ENCODE peak calls at places on chromosomes 5 and 9, in five cellular contexts. Z, U, P, F and T are unnamed samples.

GRCh38 chr9:84432746-84433145 is 92.2 kb upstream of the SLC28A3 start:
- DNase-seq in Z (no peak), U (no peak), P (no peak), F (no peak), T (no peak)

GRCh38 chr5:39256472-39256871 is 37.1 kb upstream of the FYB1 start:
- DNase-seq in Z (peak; percentile 45), U (no peak), P (peak; percentile 87), F (no peak), T (no peak)

GRCh38 chr5:157273131-157273556 is 7.2 kb downstream of the CYFIP2 start:
- DNase-seq in Z (no peak), U (no peak), P (no peak), F (no peak), T (no peak)

GRCh38 chr9:98317134-98317857 is 61.8 kb upstream of the TBC1D2 start:
- DNase-seq in Z (peak; percentile 67), U (no peak), P (no peak), F (no peak), T (no peak)

GRCh38 chr9:133972041-133972970 is 19.8 kb downstream of the VAV2 start:
- DNase-seq in Z (no peak), U (peak; percentile 35), P (no peak), F (no peak), T (no peak)

GRCh38 chr5:116779846-116780245 is 205.2 kb upstream of the SEMA6A start:
- DNase-seq in Z (no peak), U (no peak), P (no peak), F (no peak), T (no peak)

GRCh38 chr5:14374100-14374499 is 207.5 kb upstream of the OTULINL start:
- DNase-seq in Z (no peak), U (no peak), P (no peak), F (no peak), T (no peak)

GRCh38 chr5:31408814-31409213 is 123.1 kb downstream of the DROSHA start:
- DNase-seq in Z (peak; percentile 77), U (no peak), P (peak; percentile 58), F (no peak), T (no peak)

GRCh38 chr9:109779711-109780452 is at the start of gene PALM2AKAP2:
- DNase-seq in Z (peak; percentile 73), U (peak; percentile 86), P (peak; percentile 60), F (no peak), T (no peak)

GRCh38 chr9:133429641-133430161 is 7.5 kb downstream of the ADAMTS13 start:
- DNase-seq in Z (no peak), U (no peak), P (peak; percentile 19), F (peak; percentile 33), T (no peak)

GRCh38 chr9:581673-582497 is 259.6 kb upstream of the DMRT1 start:
- DNase-seq in Z (no peak), U (no peak), P (no peak), F (no peak), T (no peak)

GRCh38 chr5:50759526-50760280 is 93.3 kb downstream of the PARP8 start:
- DNase-seq in Z (no peak), U (no peak), P (no peak), F (no peak), T (no peak)

GRCh38 chr9:81686614-81687520 is 2.5 kb downstream of the TLE1 start:
- DNase-seq in Z (peak; percentile 73), U (peak; percentile 88), P (peak; percentile 91), F (peak; percentile 35), T (peak; percentile 52)

GRCh38 chr5:96080557-96080956 is 118.9 kb upstream of the ELL2 start:
- DNase-seq in Z (peak; percentile 82), U (no peak), P (peak; percentile 41), F (no peak), T (no peak)

GRCh38 chr5:23727271-23727670 is 219.9 kb downstream of the PRDM9 start:
- DNase-seq in Z (no peak), U (no peak), P (no peak), F (no peak), T (no peak)

GRCh38 chr5:460413-460700 is 17.4 kb downstream of the EXOC3 start:
- DNase-seq in Z (no peak), U (peak; percentile 23), P (no peak), F (no peak), T (no peak)

GRCh38 chr5:147084702-147085101 is 150.1 kb upstream of the STK32A start:
- DNase-seq in Z (no peak), U (no peak), P (no peak), F (no peak), T (no peak)

GRCh38 chr5:109885205-109885604 is 195.5 kb downstream of the MAN2A1 start:
- DNase-seq in Z (no peak), U (peak; percentile 55), P (no peak), F (no peak), T (no peak)

GRCh38 chr5:79802995-79803394 is 113.4 kb downstream of the CMYA5 start:
- DNase-seq in Z (no peak), U (no peak), P (no peak), F (no peak), T (no peak)

GRCh38 chr5:72510610-72511121 is 3.5 kb upstream of the ZNF366 start:
- DNase-seq in Z (peak; percentile 56), U (no peak), P (peak; percentile 66), F (no peak), T (no peak)

GRCh38 chr5:14267166-14267838 is 124.2 kb downstream of the TRIO start:
- DNase-seq in Z (no peak), U (no peak), P (no peak), F (no peak), T (no peak)

GRCh38 chr5:80960531-80961375 is 590 bp downstream of the RASGRF2 start:
- DNase-seq in Z (peak; percentile 32), U (peak; percentile 66), P (peak; percentile 18), F (peak; percentile 52), T (no peak)

GRCh38 chr5:140024928-140025327 is 18.2 kb downstream of the NRG2 start:
- DNase-seq in Z (no peak), U (no peak), P (no peak), F (no peak), T (no peak)

GRCh38 chr9:37172511-37172910 is 52.1 kb downstream of the ZCCHC7 start:
- DNase-seq in Z (no peak), U (no peak), P (no peak), F (no peak), T (no peak)

GRCh38 chr9:17219261-17219660 is 84.4 kb downstream of the CNTLN start:
- DNase-seq in Z (peak; percentile 1), U (no peak), P (peak; percentile 26), F (no peak), T (no peak)

GRCh38 chr9:112265391-112265790 is 68.0 kb downstream of the PTBP3 start:
- DNase-seq in Z (no peak), U (no peak), P (no peak), F (no peak), T (no peak)
- TF ChIP-seq CTCF in Z (no peak), U (no peak), P (no peak), F (no peak), T (no peak)

GRCh38 chr5:43042626-43043399 is 2.7 kb upstream of the ANXA2R start:
- DNase-seq in Z (no peak), U (peak; percentile 86), P (peak; percentile 73), F (peak; percentile 69), T (no peak)
- TF ChIP-seq CTCF in Z (no peak), U (no peak), P (no peak), F (no peak), T (no peak)

DNA sequence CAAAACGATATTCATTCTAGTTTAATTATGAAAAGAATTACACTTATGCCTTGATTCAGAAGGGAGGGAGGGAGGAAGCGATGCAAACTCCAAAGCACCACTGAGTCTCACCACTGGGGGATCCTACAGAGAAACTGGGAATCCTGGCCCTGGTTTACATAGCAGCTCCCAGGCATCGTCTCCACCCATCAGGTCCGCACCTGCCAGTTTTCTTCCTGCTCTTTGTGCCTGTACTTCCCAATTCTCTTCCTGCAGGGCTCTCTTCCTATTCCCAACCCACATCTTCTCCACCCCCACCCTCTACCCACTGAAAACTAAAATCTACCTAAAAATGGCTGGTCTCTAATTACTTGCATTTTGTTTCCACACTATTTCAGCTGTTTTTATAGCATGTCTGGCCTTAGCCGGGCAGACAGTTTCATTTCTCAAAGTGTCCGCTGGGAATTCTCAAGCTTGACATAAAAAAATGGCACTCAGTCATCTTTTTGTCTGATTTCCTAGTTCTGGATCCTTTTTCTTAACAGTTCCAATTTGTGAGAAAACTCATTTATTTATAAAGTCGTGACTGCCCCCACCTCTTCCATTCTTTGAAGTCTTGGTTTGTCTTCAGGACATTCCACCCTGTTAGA is 1.6 kb upstream of the TNIP1 start:
- DNase-seq in Z (no peak), U (no peak), P (no peak), F (no peak), T (no peak)
- TF ChIP-seq CTCF in Z (no peak), U (peak; percentile 32), P (peak; percentile 39), F (no peak), T (no peak)

DNA sequence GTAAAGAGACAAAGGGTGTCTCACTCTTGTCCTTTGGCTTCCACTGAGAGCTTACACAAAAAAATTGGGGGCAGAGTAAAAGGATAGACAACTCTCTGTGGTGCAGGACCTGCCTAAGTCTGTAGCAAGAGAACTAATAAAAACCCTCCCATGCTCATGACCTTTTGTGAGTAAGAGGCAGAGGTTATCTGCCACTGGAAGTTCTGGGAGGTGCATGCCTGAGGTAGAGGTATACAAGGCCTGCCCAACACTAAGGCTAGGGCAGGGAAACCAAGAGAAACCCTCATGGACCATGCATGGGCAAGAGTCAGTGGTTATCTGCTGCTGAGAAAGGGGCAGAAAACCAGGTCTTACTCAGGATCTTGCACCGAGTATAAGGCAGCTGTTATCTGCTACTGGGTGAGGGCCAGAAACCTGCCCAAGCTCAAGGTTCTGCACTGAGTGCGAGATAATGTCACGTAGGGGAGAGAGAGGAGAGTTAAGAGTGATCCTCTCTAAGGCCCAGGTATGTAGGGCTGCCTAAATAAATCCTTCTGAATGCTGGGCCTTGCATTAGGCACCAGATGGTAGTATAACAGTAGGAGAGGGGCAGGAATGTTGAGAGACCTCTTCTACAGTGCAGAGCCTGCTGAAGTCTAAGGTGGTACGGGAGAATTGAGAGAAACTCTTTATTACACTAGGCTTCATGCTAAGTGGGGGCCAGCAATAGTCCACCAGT is 143.4 kb downstream of the MACROH2A1 start:
- DNase-seq in Z (no peak), U (no peak), P (no peak), F (no peak), T (no peak)
- TF ChIP-seq CTCF in Z (no peak), U (no peak), P (no peak), F (no peak), T (no peak)

GRCh38 chr9:129276486-129277260 is 98.6 kb upstream of the IER5L start:
- DNase-seq in Z (no peak), U (no peak), P (no peak), F (no peak), T (no peak)
- TF ChIP-seq CTCF in Z (no peak), U (no peak), P (no peak), F (no peak), T (no peak)